ENCODE peak calls at places on chromosomes 11 and 22, in five cellular contexts. G, A, B, Q and D are unnamed samples.

GRCh38 chr11:69055598-69056516 is 7.1 kb downstream of the TPCN2 start:
- DNase-seq in A (no peak), G (peak), B (peak), Q (peak), D (peak)

GRCh38 chr22:27032121-27032761 is 374.9 kb downstream of the MIAT start:
- DNase-seq in Q (peak), B (peak), A (no peak), G (no peak), D (no peak)

GRCh38 chr11:66559141-66559861 is 9.1 kb downstream of the CTSF start:
- DNase-seq in Q (peak), G (no peak), A (no peak), B (peak), D (no peak)

GRCh38 chr11:46984987-46985386 is 48.4 kb downstream of the CSTPP1 start:
- DNase-seq in G (no peak), Q (no peak), B (no peak), A (no peak), D (no peak)

GRCh38 chr11:67303989-67304411 is 670 bp downstream of the SSH3 start:
- DNase-seq in B (peak), G (no peak), Q (no peak), A (no peak), D (peak)

GRCh38 chr22:25745341-25746011 is 3.5 kb downstream of the MYO18B start:
- DNase-seq in Q (no peak), A (no peak), B (no peak), G (no peak), D (no peak)

GRCh38 chr22:22877523-22878210 is 9.9 kb upstream of the IGLL5 start:
- DNase-seq in Q (no peak), A (no peak), B (peak), G (peak), D (no peak)

GRCh38 chr11:120168960-120169681 is 31.2 kb upstream of the TRIM29 start:
- DNase-seq in G (peak), A (peak), B (peak), Q (peak), D (no peak)

GRCh38 chr22:39941661-39942060 is 18.5 kb upstream of the TMA7B start:
- DNase-seq in B (no peak), G (no peak), A (no peak), Q (no peak), D (no peak)

GRCh38 chr22:29105468-29105867 is 32.6 kb downstream of the KREMEN1 start:
- DNase-seq in G (no peak), A (no peak), B (no peak), Q (no peak), D (no peak)

GRCh38 chr22:42934338-42934737 is 77.3 kb upstream of the ARFGAP3 start:
- DNase-seq in Q (no peak), A (no peak), B (no peak), G (no peak), D (no peak)

GRCh38 chr11:75631086-75631694 is 37.6 kb downstream of the MAP6 start:
- DNase-seq in B (no peak), G (no peak), A (no peak), Q (no peak), D (no peak)

GRCh38 chr11:126476977-126477376 is 121.5 kb downstream of the ST3GAL4 start:
- DNase-seq in Q (no peak), B (no peak), G (no peak), A (no peak), D (no peak)

GRCh38 chr11:67997460-67997921 is 6.4 kb downstream of the UNC93B1 start:
- DNase-seq in B (no peak), A (no peak), Q (no peak), G (no peak), D (no peak)

GRCh38 chr11:131925829-131926228 is 555.4 kb downstream of the NTM start:
- DNase-seq in A (no peak), B (no peak), Q (no peak), G (no peak), D (no peak)

GRCh38 chr22:19045094-19045493 is 77.1 kb downstream of the DGCR2 start:
- DNase-seq in G (no peak), Q (no peak), B (no peak), A (no peak), D (no peak)

GRCh38 chr22:44406581-44407403 is 91.2 kb downstream of the RTL6 start:
- DNase-seq in B (peak), Q (no peak), A (no peak), G (no peak), D (no peak)